ENCODE peak calls at places on chromosome 9, in ten cellular contexts. One of them, this sample, is unnamed.

GRCh38 chr9:93206576-93207155 is 22.7 kb downstream of the WNK2 start:
- DNase-seq in cardiac muscle cell: no peak
- DNase-seq in HFF-Myc: no peak
- DNase-seq in GM10248: no peak
- DNase-seq in progenitor cell of endocrine pancreas: no peak
- DNase-seq in Panc1: no peak
- DNase-seq in Calu3: no peak
- DNase-seq in HepG2: no peak
- DNase-seq in PC-3: no peak
- DNase-seq in HFFc6: no peak
- DNase-seq in this sample: no peak

GRCh38 chr9:127021664-127022337 is 100.6 kb downstream of the ANGPTL2 start:
- DNase-seq in cardiac muscle cell: peak
- DNase-seq in HFF-Myc: peak
- DNase-seq in GM10248: no peak
- DNase-seq in progenitor cell of endocrine pancreas: no peak
- DNase-seq in Panc1: no peak
- DNase-seq in Calu3: no peak
- DNase-seq in HepG2: no peak
- DNase-seq in PC-3: no peak
- DNase-seq in HFFc6: peak
- DNase-seq in this sample: peak

GRCh38 chr9:19903076-19903475 is 114.2 kb upstream of the SLC24A2 start:
- DNase-seq in cardiac muscle cell: no peak
- DNase-seq in HFF-Myc: no peak
- DNase-seq in GM10248: no peak
- DNase-seq in progenitor cell of endocrine pancreas: no peak
- DNase-seq in Panc1: no peak
- DNase-seq in Calu3: no peak
- DNase-seq in HepG2: no peak
- DNase-seq in PC-3: no peak
- DNase-seq in HFFc6: no peak
- DNase-seq in this sample: no peak

GRCh38 chr9:3525836-3526165 is at the start of gene RFX3:
- DNase-seq in cardiac muscle cell: peak
- DNase-seq in HFF-Myc: peak
- DNase-seq in GM10248: peak
- DNase-seq in progenitor cell of endocrine pancreas: peak
- DNase-seq in Panc1: no peak
- DNase-seq in Calu3: peak
- DNase-seq in HepG2: peak
- DNase-seq in PC-3: peak
- DNase-seq in HFFc6: peak
- DNase-seq in this sample: peak

GRCh38 chr9:93827545-93828330 is 127.4 kb downstream of the BARX1 start:
- DNase-seq in cardiac muscle cell: peak
- DNase-seq in HFF-Myc: peak
- DNase-seq in GM10248: peak
- DNase-seq in progenitor cell of endocrine pancreas: peak
- DNase-seq in Panc1: no peak
- DNase-seq in Calu3: peak
- DNase-seq in HepG2: peak
- DNase-seq in PC-3: peak
- DNase-seq in HFFc6: peak
- DNase-seq in this sample: peak

GRCh38 chr9:133484671-133485437 is 6.0 kb upstream of the SLC2A6 start:
- DNase-seq in cardiac muscle cell: no peak
- DNase-seq in HFF-Myc: no peak
- DNase-seq in GM10248: no peak
- DNase-seq in progenitor cell of endocrine pancreas: no peak
- DNase-seq in Panc1: no peak
- DNase-seq in Calu3: peak
- DNase-seq in HepG2: no peak
- DNase-seq in PC-3: peak
- DNase-seq in HFFc6: no peak
- DNase-seq in this sample: no peak

GRCh38 chr9:79233542-79233941 is 338.2 kb upstream of the TLE4 start:
- DNase-seq in cardiac muscle cell: peak
- DNase-seq in HFF-Myc: no peak
- DNase-seq in GM10248: peak
- DNase-seq in progenitor cell of endocrine pancreas: no peak
- DNase-seq in Panc1: peak
- DNase-seq in Calu3: no peak
- DNase-seq in HepG2: peak
- DNase-seq in PC-3: peak
- DNase-seq in HFFc6: peak
- DNase-seq in this sample: no peak

GRCh38 chr9:110142868-110143866 is 64.8 kb downstream of the C9orf152 start:
- DNase-seq in cardiac muscle cell: peak
- DNase-seq in HFF-Myc: no peak
- DNase-seq in GM10248: no peak
- DNase-seq in progenitor cell of endocrine pancreas: no peak
- DNase-seq in Panc1: no peak
- DNase-seq in Calu3: no peak
- DNase-seq in HepG2: no peak
- DNase-seq in PC-3: peak
- DNase-seq in HFFc6: no peak
- DNase-seq in this sample: no peak

GRCh38 chr9:35073276-35073607 is 817 bp upstream of the VCP start:
- DNase-seq in cardiac muscle cell: no peak
- DNase-seq in HFF-Myc: no peak
- DNase-seq in GM10248: no peak
- DNase-seq in progenitor cell of endocrine pancreas: no peak
- DNase-seq in Panc1: no peak
- DNase-seq in Calu3: no peak
- DNase-seq in HepG2: no peak
- DNase-seq in PC-3: no peak
- DNase-seq in HFFc6: no peak
- DNase-seq in this sample: no peak

DNA sequence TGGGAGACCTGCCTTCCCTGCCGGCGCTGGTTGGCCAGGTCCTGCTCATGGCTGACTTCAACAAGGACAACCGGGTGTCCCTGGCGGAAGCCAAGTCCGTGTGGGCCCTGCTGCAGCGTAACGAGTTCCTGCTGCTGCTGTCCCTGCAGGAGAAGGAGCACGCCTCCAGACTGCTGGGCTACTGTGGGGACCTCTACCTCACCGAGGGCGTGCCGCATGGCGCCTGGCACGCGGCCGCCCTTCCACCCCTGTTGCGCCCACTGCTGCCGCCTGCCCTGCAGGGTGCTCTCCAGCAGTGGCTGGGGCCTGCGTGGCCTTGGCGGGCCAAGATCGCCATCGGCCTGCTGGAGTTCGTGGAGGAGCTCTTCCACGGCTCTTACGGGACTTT is 10.6 kb downstream of the DIPK1B start:
- DNase-seq in cardiac muscle cell: no peak
- DNase-seq in HFF-Myc: no peak
- DNase-seq in GM10248: no peak
- DNase-seq in progenitor cell of endocrine pancreas: no peak
- DNase-seq in Panc1: no peak
- DNase-seq in Calu3: no peak
- DNase-seq in HepG2: no peak
- DNase-seq in PC-3: peak
- DNase-seq in HFFc6: no peak
- DNase-seq in this sample: no peak
- TF ChIP-seq CTCF in cardiac muscle cell: no peak
- TF ChIP-seq CTCF in HFF-Myc: no peak
- TF ChIP-seq CTCF in GM10248: no peak
- TF ChIP-seq CTCF in progenitor cell of endocrine pancreas: no peak
- TF ChIP-seq CTCF in Panc1: no peak
- TF ChIP-seq CTCF in Calu3: no peak
- TF ChIP-seq CTCF in HepG2: no peak
- TF ChIP-seq CTCF in PC-3: no peak
- TF ChIP-seq CTCF in HFFc6: no peak
- TF ChIP-seq CTCF in this sample: no peak

DNA sequence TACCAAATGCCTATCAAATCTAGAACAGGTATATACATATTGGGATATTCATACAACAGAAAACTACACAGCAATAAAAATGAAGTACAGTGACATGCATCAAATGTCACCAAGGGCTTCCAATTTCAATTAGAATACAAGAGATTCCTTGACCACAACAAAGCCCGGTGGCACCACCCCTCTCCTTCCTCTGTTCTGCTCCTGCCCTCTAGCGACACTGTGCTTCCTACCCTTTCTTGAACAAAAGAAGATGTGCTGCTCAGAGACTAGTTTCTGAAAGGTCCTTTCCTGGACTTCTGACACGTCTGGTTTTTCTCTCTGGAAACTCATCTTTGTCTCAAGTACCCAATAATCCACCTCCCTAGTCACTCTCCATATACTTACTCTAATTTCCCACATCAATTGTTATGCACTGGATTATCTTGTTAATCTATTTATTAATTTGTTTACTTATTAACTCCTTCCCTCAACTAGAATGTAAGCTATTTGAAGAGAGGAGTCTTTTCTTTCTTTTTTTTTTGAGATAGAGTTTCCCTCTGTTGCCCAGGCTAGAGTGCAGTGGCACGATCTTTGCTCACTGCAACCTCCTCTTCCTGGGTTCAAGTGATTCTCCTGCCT is 70.4 kb upstream of the CTSV start:
- DNase-seq in cardiac muscle cell: peak
- DNase-seq in HFF-Myc: peak
- DNase-seq in GM10248: peak
- DNase-seq in progenitor cell of endocrine pancreas: no peak
- DNase-seq in Panc1: peak
- DNase-seq in Calu3: peak
- DNase-seq in HepG2: peak
- DNase-seq in PC-3: peak
- DNase-seq in HFFc6: peak
- DNase-seq in this sample: peak
- TF ChIP-seq CTCF in cardiac muscle cell: peak
- TF ChIP-seq CTCF in HFF-Myc: peak
- TF ChIP-seq CTCF in GM10248: peak
- TF ChIP-seq CTCF in progenitor cell of endocrine pancreas: peak
- TF ChIP-seq CTCF in Panc1: peak
- TF ChIP-seq CTCF in Calu3: peak
- TF ChIP-seq CTCF in HepG2: peak
- TF ChIP-seq CTCF in PC-3: peak
- TF ChIP-seq CTCF in HFFc6: peak
- TF ChIP-seq CTCF in this sample: peak

GRCh38 chr9:68678430-68678829 is 26.6 kb upstream of the PIP5K1B start:
- DNase-seq in cardiac muscle cell: peak
- DNase-seq in HFF-Myc: no peak
- DNase-seq in GM10248: peak
- DNase-seq in progenitor cell of endocrine pancreas: no peak
- DNase-seq in Panc1: no peak
- DNase-seq in Calu3: peak
- DNase-seq in HepG2: peak
- DNase-seq in PC-3: peak
- DNase-seq in HFFc6: no peak
- DNase-seq in this sample: peak
- TF ChIP-seq CTCF in cardiac muscle cell: peak
- TF ChIP-seq CTCF in HFF-Myc: peak
- TF ChIP-seq CTCF in GM10248: peak
- TF ChIP-seq CTCF in progenitor cell of endocrine pancreas: peak
- TF ChIP-seq CTCF in Panc1: no peak
- TF ChIP-seq CTCF in Calu3: no peak
- TF ChIP-seq CTCF in HepG2: peak
- TF ChIP-seq CTCF in PC-3: peak
- TF ChIP-seq CTCF in HFFc6: no peak
- TF ChIP-seq CTCF in this sample: peak

GRCh38 chr9:81782313-81782712 is 93.0 kb upstream of the TLE1 start:
- DNase-seq in cardiac muscle cell: no peak
- DNase-seq in HFF-Myc: no peak
- DNase-seq in GM10248: no peak
- DNase-seq in progenitor cell of endocrine pancreas: no peak
- DNase-seq in Panc1: no peak
- DNase-seq in Calu3: no peak
- DNase-seq in HepG2: no peak
- DNase-seq in PC-3: no peak
- DNase-seq in HFFc6: no peak
- DNase-seq in this sample: no peak

GRCh38 chr9:81791076-81791475 is 101.7 kb upstream of the TLE1 start:
- DNase-seq in cardiac muscle cell: no peak
- DNase-seq in HFF-Myc: no peak
- DNase-seq in GM10248: no peak
- DNase-seq in progenitor cell of endocrine pancreas: no peak
- DNase-seq in Panc1: no peak
- DNase-seq in Calu3: no peak
- DNase-seq in HepG2: no peak
- DNase-seq in PC-3: no peak
- DNase-seq in HFFc6: no peak
- DNase-seq in this sample: no peak

GRCh38 chr9:81789751-81790150 is 100.4 kb upstream of the TLE1 start:
- DNase-seq in cardiac muscle cell: peak
- DNase-seq in HFF-Myc: no peak
- DNase-seq in GM10248: no peak
- DNase-seq in progenitor cell of endocrine pancreas: no peak
- DNase-seq in Panc1: no peak
- DNase-seq in Calu3: no peak
- DNase-seq in HepG2: no peak
- DNase-seq in PC-3: no peak
- DNase-seq in HFFc6: peak
- DNase-seq in this sample: no peak

GRCh38 chr9:81787747-81788632 is 98.6 kb upstream of the TLE1 start:
- DNase-seq in cardiac muscle cell: peak
- DNase-seq in HFF-Myc: peak
- DNase-seq in GM10248: no peak
- DNase-seq in progenitor cell of endocrine pancreas: no peak
- DNase-seq in Panc1: no peak
- DNase-seq in Calu3: peak
- DNase-seq in HepG2: peak
- DNase-seq in PC-3: peak
- DNase-seq in HFFc6: peak
- DNase-seq in this sample: no peak
- TF ChIP-seq CTCF in cardiac muscle cell: peak
- TF ChIP-seq CTCF in HFF-Myc: no peak
- TF ChIP-seq CTCF in GM10248: no peak
- TF ChIP-seq CTCF in progenitor cell of endocrine pancreas: no peak
- TF ChIP-seq CTCF in Panc1: no peak
- TF ChIP-seq CTCF in Calu3: no peak
- TF ChIP-seq CTCF in HepG2: no peak
- TF ChIP-seq CTCF in PC-3: no peak
- TF ChIP-seq CTCF in HFFc6: no peak
- TF ChIP-seq CTCF in this sample: no peak

DNA sequence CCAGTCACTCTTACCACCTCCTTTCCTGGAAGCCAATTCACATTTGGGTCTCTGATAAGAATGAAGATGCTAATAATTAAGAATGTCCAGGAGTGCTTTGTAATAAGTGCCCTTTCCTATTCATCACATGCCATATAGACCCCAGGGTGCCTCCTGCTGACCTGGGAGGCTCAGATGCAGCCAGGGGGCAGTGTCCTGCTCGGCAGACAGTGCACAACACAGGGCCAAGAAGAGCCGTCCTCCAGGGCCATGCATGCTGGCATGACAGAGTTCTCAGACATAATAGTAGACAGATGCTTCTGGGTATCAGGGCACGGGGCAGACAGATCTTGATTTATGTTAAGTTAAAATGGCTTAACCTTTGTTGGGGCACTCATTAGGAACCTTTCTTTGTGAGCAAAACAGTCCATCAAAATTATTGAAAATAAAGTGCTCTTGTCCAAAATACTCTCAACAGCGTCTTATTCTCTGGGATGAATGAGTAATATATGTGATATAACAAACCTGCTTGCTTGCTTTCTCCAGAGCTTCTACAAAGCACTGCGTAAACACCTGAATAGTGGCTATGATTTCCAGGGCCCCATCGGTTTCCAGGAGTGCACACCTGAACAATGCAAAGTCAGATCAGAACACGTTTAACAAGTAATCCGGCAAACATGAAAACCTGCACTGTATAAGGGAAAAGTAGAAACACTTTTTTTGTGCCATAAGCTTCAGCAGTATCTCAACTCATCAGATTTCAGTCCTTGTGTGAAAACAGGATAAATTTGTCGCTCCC is 192.7 kb downstream of the FANCC start:
- DNase-seq in cardiac muscle cell: no peak
- DNase-seq in HFF-Myc: no peak
- DNase-seq in GM10248: no peak
- DNase-seq in progenitor cell of endocrine pancreas: no peak
- DNase-seq in Panc1: no peak
- DNase-seq in Calu3: no peak
- DNase-seq in HepG2: no peak
- DNase-seq in PC-3: no peak
- DNase-seq in HFFc6: no peak
- DNase-seq in this sample: no peak
- TF ChIP-seq CTCF in cardiac muscle cell: peak
- TF ChIP-seq CTCF in HFF-Myc: peak
- TF ChIP-seq CTCF in GM10248: no peak
- TF ChIP-seq CTCF in progenitor cell of endocrine pancreas: peak
- TF ChIP-seq CTCF in Panc1: peak
- TF ChIP-seq CTCF in Calu3: no peak
- TF ChIP-seq CTCF in HepG2: peak
- TF ChIP-seq CTCF in PC-3: peak
- TF ChIP-seq CTCF in HFFc6: peak
- TF ChIP-seq CTCF in this sample: peak

This sample was measured in nephron progenitor cell.